ENCODE peak calls at places on chromosome 1, in six cellular contexts. Z is A549, C is ovary, D is PC-3, N is brain microvascular endothelial cell, S is sigmoid colon. I is an unnamed sample.

GRCh38 chr1:117842408-117843170 is 86.8 kb downstream of the GDAP2 start:
- DNase-seq in C (no peak), N (peak), Z (no peak), D (peak), S (no peak), I (no peak)

GRCh38 chr1:46642091-46642680 is 25.6 kb upstream of the MOB3C start:
- DNase-seq in D (no peak), N (no peak), Z (no peak), C (no peak), S (no peak), I (no peak)

GRCh38 chr1:226610671-226611070 is 62.1 kb downstream of the STUM start:
- DNase-seq in Z (no peak), D (no peak), S (peak), N (no peak), C (peak), I (no peak)

GRCh38 chr1:206472454-206472853 is 2.2 kb downstream of the IKBKE start:
- DNase-seq in C (peak), Z (no peak), S (no peak), D (no peak), N (peak), I (peak)

GRCh38 chr1:29121951-29122661 is 1.6 kb downstream of the TMEM200B start:
- DNase-seq in Z (no peak), C (peak), S (peak), N (no peak), D (peak), I (no peak)

GRCh38 chr1:30384286-30385245 is 338.8 kb downstream of the MATN1 start:
- DNase-seq in D (no peak), S (peak), N (no peak), Z (no peak), C (peak), I (no peak)

GRCh38 chr1:97379387-97380075 is 541.3 kb downstream of the DPYD start:
- DNase-seq in N (no peak), S (no peak), D (no peak), C (no peak), Z (no peak), I (no peak)

GRCh38 chr1:72281637-72282270 is 585 bp downstream of the NEGR1 start:
- DNase-seq in C (no peak), S (peak), Z (no peak), D (peak), N (no peak), I (peak)

GRCh38 chr1:104136621-104137020 is 386.9 kb downstream of the AMY1C start:
- DNase-seq in D (no peak), C (no peak), N (no peak), Z (no peak), S (no peak), I (no peak)

GRCh38 chr1:8464377-8464776 is 146.5 kb downstream of the SLC45A1 start:
- DNase-seq in S (no peak), Z (no peak), D (no peak), C (no peak), N (no peak), I (no peak)

GRCh38 chr1:161727343-161727924 is 6.1 kb downstream of the FCRLB start:
- DNase-seq in D (peak), Z (no peak), S (no peak), C (no peak), N (peak), I (no peak)

GRCh38 chr1:161728376-161729226 is 7.3 kb downstream of the FCRLB start:
- DNase-seq in D (no peak), C (no peak), Z (no peak), S (no peak), N (no peak), I (no peak)

GRCh38 chr1:161726631-161727342 is 5.4 kb downstream of the FCRLB start:
- DNase-seq in N (peak), C (peak), D (peak), S (peak), Z (peak), I (peak)

GRCh38 chr1:161723459-161724149 is 2.3 kb downstream of the FCRLB start:
- DNase-seq in N (no peak), C (no peak), S (no peak), D (peak), Z (no peak), I (peak)

DNA sequence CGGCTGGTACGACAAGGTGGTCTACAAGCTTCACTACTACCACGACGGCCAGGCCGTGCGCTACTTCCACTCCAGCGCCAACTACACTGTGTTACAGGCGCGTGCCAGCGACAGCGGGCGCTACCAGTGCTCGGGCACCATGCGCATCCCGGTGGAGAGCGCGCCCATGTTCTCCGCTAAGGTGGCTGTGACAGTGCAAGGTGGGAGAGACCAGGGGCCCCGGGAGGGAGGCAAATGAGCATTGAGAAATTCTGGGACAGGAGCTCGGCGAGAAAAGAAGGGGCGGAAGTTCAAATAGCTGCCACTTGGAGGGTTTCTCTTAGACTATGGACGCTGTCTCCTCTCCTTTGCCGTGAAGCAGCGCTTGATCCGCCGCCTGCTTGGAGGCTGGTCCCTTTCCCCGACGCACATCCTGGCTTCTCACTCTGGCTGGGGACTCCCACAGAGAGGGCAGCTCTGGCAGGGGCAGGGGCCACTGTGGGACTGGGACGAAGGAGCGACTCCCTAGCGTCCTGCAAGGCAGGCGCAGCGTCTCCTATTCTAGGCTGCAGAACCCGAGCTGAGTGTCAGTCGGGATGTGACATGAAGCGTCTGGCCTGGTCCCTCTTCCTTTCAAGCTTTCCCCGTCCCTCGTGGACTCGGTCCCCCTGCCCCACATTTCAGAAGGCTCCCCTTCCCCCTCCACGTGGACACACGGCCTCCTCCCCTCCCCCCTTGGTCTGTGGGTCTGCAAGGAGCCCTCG is 4.7 kb downstream of the FCRLB start:
- DNase-seq in N (peak), D (peak), C (peak), S (peak), Z (peak), I (peak)
- TF ChIP-seq CTCF in N (peak), D (no peak), C (peak), S (peak), Z (no peak), I (peak)

GRCh38 chr1:24384251-24385090 is 29.1 kb downstream of the STPG1 start:
- DNase-seq in S (no peak), Z (no peak), D (peak), C (no peak), N (peak), I (no peak)

GRCh38 chr1:24386241-24386640 is 27.3 kb downstream of the STPG1 start:
- DNase-seq in N (no peak), D (no peak), C (no peak), S (no peak), Z (no peak), I (no peak)

GRCh38 chr1:24383381-24383940 is 30.1 kb downstream of the STPG1 start:
- DNase-seq in Z (no peak), D (no peak), C (no peak), N (no peak), S (no peak), I (no peak)

GRCh38 chr1:24386931-24387330 is 26.7 kb downstream of the STPG1 start:
- DNase-seq in N (no peak), C (no peak), S (no peak), Z (no peak), D (no peak), I (no peak)

GRCh38 chr1:24385160-24385939 is 28.2 kb downstream of the STPG1 start:
- DNase-seq in C (no peak), S (no peak), Z (no peak), N (peak), D (peak), I (no peak)
- TF ChIP-seq CTCF in C (no peak), S (peak), Z (peak), N (peak), D (peak), I (no peak)

GRCh38 chr1:110292031-110292300 is 47.2 kb upstream of the RBM15 start:
- DNase-seq in Z (no peak), C (no peak), N (no peak), S (no peak), D (no peak), I (no peak)
- TF ChIP-seq CTCF in Z (no peak), C (no peak), N (no peak), S (no peak), D (no peak), I (no peak)

DNA sequence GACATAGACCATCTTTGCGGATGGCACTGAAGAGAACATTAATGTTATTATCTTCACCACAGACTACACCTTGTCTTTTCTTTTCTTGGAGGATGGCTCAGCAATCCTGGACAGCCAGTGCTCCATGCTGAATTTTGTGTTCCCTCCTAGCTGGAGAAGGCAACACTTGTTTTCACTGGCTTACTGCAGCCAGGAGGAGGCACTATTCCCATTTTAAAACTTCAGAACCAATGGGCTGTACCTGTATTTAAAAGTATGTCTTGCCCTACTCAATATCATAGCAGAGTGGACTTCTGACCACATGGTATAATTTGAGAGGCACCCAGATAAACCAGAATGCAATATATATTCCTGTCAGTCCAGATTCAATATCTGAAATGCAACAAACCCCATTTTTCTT is 53.3 kb upstream of the POGK start:
- DNase-seq in D (no peak), C (no peak), S (no peak), N (no peak), Z (no peak), I (no peak)
- TF ChIP-seq CTCF in D (peak), C (no peak), S (no peak), N (no peak), Z (no peak), I (no peak)

GRCh38 chr1:100535264-100535663 is 2.7 kb upstream of the GPR88 start:
- DNase-seq in N (no peak), C (no peak), Z (no peak), S (no peak), D (no peak), I (no peak)

GRCh38 chr1:100539836-100540536 is 2.0 kb downstream of the GPR88 start:
- DNase-seq in Z (no peak), C (peak), N (no peak), S (no peak), D (no peak), I (peak)

GRCh38 chr1:100542264-100542663 is 4.3 kb downstream of the GPR88 start:
- DNase-seq in Z (no peak), D (no peak), N (no peak), S (no peak), C (no peak), I (no peak)

GRCh38 chr1:100536031-100536430 is 1.9 kb upstream of the GPR88 start:
- DNase-seq in D (no peak), C (no peak), N (no peak), Z (no peak), S (no peak), I (no peak)

GRCh38 chr1:100538935-100539835 is 1.2 kb downstream of the GPR88 start:
- DNase-seq in N (no peak), C (peak), S (peak), D (peak), Z (no peak), I (peak)
- TF ChIP-seq CTCF in N (peak), C (no peak), S (no peak), D (no peak), Z (no peak), I (no peak)

DNA sequence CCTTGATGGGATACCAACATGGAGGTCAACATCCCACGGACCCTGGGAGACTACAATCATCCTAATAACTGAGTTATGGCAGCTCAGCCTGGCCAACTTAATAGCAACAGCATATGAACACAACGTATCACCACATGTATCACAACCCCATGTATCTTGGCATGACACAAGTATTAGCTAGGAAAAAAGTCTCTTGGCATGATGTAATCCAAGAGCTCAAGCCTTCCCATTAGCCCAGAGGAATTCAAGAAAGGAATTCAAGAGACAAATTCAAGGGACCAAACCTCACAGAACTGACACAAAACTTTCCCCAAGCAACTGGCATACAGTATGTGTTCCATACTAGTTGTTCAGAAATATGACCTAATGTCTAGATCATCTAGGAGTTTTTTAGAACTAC is 100.9 kb upstream of the HMGB4 start:
- DNase-seq in Z (no peak), C (no peak), D (no peak), N (no peak), S (no peak), I (no peak)
- TF ChIP-seq CTCF in Z (no peak), C (no peak), D (no peak), N (no peak), S (no peak), I (no peak)

DNA sequence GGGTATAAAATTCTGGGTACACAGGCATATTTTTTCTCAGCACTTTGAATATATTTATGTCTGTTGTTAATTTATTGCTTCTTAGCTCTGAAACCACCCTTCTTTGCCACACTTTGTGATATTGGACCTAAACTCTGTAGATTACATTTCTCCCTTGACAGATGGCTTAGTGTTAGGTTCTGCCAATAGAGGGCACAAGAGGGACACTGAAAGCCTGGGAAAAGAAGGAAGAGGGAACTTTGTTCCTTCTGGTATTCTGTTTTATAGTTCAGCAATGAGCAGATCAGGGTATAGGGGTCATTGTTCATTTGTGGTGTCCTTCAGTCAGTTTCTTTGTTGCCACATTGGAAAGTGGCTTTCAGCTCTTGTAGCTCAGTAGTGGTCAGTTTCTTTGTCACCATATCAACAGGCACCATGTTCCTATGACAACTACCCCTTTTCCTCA is 423.5 kb upstream of the PROX1 start:
- DNase-seq in S (no peak), Z (no peak), C (no peak), D (peak), N (no peak), I (peak)
- TF ChIP-seq CTCF in S (no peak), Z (no peak), C (no peak), D (peak), N (peak), I (peak)

GRCh38 chr1:116191294-116191693 is 80.1 kb downstream of the MAB21L3 start:
- DNase-seq in N (no peak), S (no peak), D (no peak), Z (no peak), C (no peak), I (no peak)
- TF ChIP-seq CTCF in N (no peak), S (no peak), D (no peak), Z (no peak), C (no peak), I (no peak)

GRCh38 chr1:166079276-166079675 is 87.5 kb downstream of the FAM78B start:
- DNase-seq in S (no peak), N (no peak), C (no peak), Z (no peak), D (no peak), I (no peak)
- TF ChIP-seq CTCF in S (no peak), N (no peak), C (no peak), Z (no peak), D (no peak), I (no peak)

DNA sequence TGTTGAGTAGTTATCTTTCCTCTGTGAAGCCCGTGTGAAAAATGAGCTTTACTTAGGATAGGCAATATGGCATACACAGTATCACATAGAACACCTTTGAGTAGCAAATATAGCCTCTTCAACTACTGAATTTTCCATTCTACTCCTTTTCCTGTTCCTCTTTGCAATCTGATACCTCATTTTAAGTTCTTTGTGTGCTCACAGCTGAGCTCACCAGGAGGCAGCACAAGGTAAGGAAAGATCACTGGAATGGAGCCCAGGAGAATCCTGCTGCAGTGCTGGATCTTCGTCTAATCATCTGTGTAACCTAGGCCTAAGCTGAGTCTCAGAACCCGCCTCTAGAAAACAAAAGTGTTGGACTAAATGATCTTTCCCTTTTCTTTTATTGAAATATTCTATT is 171.0 kb downstream of the LRRC40 start:
- DNase-seq in Z (no peak), D (peak), C (no peak), S (no peak), N (peak), I (peak)
- TF ChIP-seq CTCF in Z (no peak), D (peak), C (no peak), S (no peak), N (peak), I (no peak)

I was measured in Calu3.